ENCODE peak calls at places on chromosomes 4 and X, in ten cellular contexts. Q is stomach; U is tibial artery; Z is left ventricle myocardium inferior; O is adipocyte; S is CD8-positive, alpha-beta T cell; M is Peyer's patch; N is neural progenitor cell; L is MM.1S; H is CD4-positive, alpha-beta memory T cell. W is an unnamed sample.
A peak's percentile ranks its signal among the peaks of the same experiment; 100 is the strongest.

GRCh38 chr4:127870688-127871087 is 10.0 kb upstream of the PLK4 start:
- DNase-seq in Z (no peak), U (no peak), L (no peak), Q (no peak), H (no peak), M (no peak), N (no peak), S (no peak), O (peak; percentile 74), W (no peak)

GRCh38 chrX:151871244-151871643 is 41.4 kb upstream of the MAGEA4 start:
- DNase-seq in H (no peak), N (no peak), L (no peak), Z (no peak), Q (no peak), O (peak; percentile 82), U (peak; percentile 16), M (no peak), S (no peak), W (no peak)

GRCh38 chr4:72387959-72388358 is 181.1 kb downstream of the ADAMTS3 start:
- DNase-seq in N (no peak), S (no peak), M (no peak), Q (no peak), O (no peak), H (no peak), U (no peak), L (no peak), Z (no peak), W (no peak)

GRCh38 chr4:138202686-138203085 is 39.5 kb downstream of the SLC7A11 start:
- DNase-seq in L (no peak), Q (no peak), N (no peak), H (no peak), U (no peak), M (no peak), S (no peak), Z (no peak), O (no peak), W (no peak)

GRCh38 chr4:39464886-39465501 is 6.1 kb downstream of the LIAS start:
- DNase-seq in N (no peak), U (no peak), H (no peak), Q (no peak), S (no peak), Z (no peak), L (no peak), M (no peak), O (peak; percentile 85), W (no peak)

GRCh38 chr4:100098681-100099080 is 91.6 kb downstream of the DDIT4L start:
- DNase-seq in N (peak; percentile 40), Q (no peak), O (peak; percentile 15), S (no peak), H (no peak), Z (no peak), U (no peak), M (no peak), L (no peak), W (no peak)

GRCh38 chrX:132483951-132484350 is 4.9 kb downstream of the MBNL3 start:
- DNase-seq in M (no peak), N (no peak), H (no peak), L (no peak), U (no peak), Q (no peak), O (no peak), Z (no peak), S (no peak), W (no peak)

GRCh38 chrX:12974217-12974796 is 603 bp upstream of the TMSB4X start:
- DNase-seq in N (peak; percentile 74), S (peak; percentile 76), U (peak; percentile 67), O (peak; percentile 80), H (no peak), Q (peak; percentile 69), L (no peak), M (peak; percentile 31), Z (peak; percentile 65), W (no peak)

GRCh38 chrX:534804-535203 is 95.8 kb upstream of the SHOX start:
- DNase-seq in Z (no peak), O (no peak), M (no peak), S (no peak), U (no peak), L (no peak), Q (no peak), H (no peak), N (no peak), W (no peak)

GRCh38 chr4:1991596-1992434 is 17.0 kb downstream of the NELFA start:
- DNase-seq in O (no peak), S (no peak), L (no peak), H (no peak), N (no peak), M (no peak), Z (no peak), U (no peak), Q (peak; percentile 80), W (no peak)

GRCh38 chr4:121243476-121243875 is 79.4 kb upstream of the TNIP3 start:
- DNase-seq in N (no peak), Z (no peak), S (no peak), M (no peak), Q (no peak), H (no peak), O (no peak), U (no peak), L (no peak), W (no peak)

GRCh38 chr4:113169368-113169767 is 119.9 kb downstream of the ANK2 start:
- DNase-seq in S (no peak), H (no peak), Q (no peak), O (no peak), N (peak; percentile 56), Z (no peak), U (no peak), M (no peak), L (no peak), W (no peak)

GRCh38 chr4:113173865-113174264 is 124.4 kb downstream of the ANK2 start:
- DNase-seq in U (no peak), Z (no peak), N (peak; percentile 8), H (no peak), O (no peak), L (no peak), S (no peak), M (no peak), Q (no peak), W (no peak)

GRCh38 chr4:113170818-113171468 is 121.5 kb downstream of the ANK2 start:
- DNase-seq in L (no peak), N (no peak), Z (no peak), H (no peak), S (no peak), M (no peak), Q (no peak), U (no peak), O (peak; percentile 47), W (no peak)

GRCh38 chr4:113173132-113173531 is 123.7 kb downstream of the ANK2 start:
- DNase-seq in Q (no peak), L (no peak), N (no peak), H (no peak), M (no peak), Z (no peak), O (no peak), S (no peak), U (no peak), W (no peak)

GRCh38 chr4:113170115-113170817 is 120.8 kb downstream of the ANK2 start:
- DNase-seq in S (no peak), O (no peak), H (no peak), U (no peak), M (no peak), N (no peak), Z (no peak), Q (no peak), L (no peak), W (no peak)
- H3K27me3 ChIP-seq in S (no peaks in the 10 kb centered on the region), O (no peaks in the 10 kb centered on the region), H (no peaks in the 10 kb centered on the region), U (no peaks in the 10 kb centered on the region), M (no peaks in the 10 kb centered on the region), N (no peaks in the 10 kb centered on the region), Z (no peaks in the 10 kb centered on the region), Q (no peaks in the 10 kb centered on the region), L (no peaks in the 10 kb centered on the region), W (no peaks in the 10 kb centered on the region)

GRCh38 chr4:3623106-3623505 is 90.9 kb upstream of the LRPAP1 start:
- DNase-seq in N (no peak), U (no peak), Z (no peak), L (no peak), Q (no peak), O (no peak), M (no peak), S (no peak), H (no peak), W (no peak)
- H3K4me3 ChIP-seq in N (no peak overlapping the region), U (no peak overlapping the region), Z (no peak overlapping the region), L (no peak overlapping the region), Q (no peak overlapping the region), O (no peak overlapping the region), M (no peak overlapping the region), S (no peak overlapping the region), H (no peak overlapping the region), W (no peak overlapping the region)

GRCh38 chr4:85965529-85965928 is 394.3 kb downstream of the MAPK10 start:
- DNase-seq in Z (no peak), U (no peak), M (no peak), S (no peak), H (no peak), N (no peak), Q (no peak), O (no peak), L (no peak), W (no peak)
- H3K4me1 ChIP-seq in Z (peaks cover 26% of the 10 kb centered on the region), U (peaks cover 8% of the 10 kb centered on the region), M (no peaks in the 10 kb centered on the region), S (no peaks in the 10 kb centered on the region), H (no peaks in the 10 kb centered on the region), N (no peaks in the 10 kb centered on the region), Q (peaks cover 37% of the 10 kb centered on the region), O (peaks cover 71% of the 10 kb centered on the region), L (no peaks in the 10 kb centered on the region), W (no peaks in the 10 kb centered on the region)

DNA sequence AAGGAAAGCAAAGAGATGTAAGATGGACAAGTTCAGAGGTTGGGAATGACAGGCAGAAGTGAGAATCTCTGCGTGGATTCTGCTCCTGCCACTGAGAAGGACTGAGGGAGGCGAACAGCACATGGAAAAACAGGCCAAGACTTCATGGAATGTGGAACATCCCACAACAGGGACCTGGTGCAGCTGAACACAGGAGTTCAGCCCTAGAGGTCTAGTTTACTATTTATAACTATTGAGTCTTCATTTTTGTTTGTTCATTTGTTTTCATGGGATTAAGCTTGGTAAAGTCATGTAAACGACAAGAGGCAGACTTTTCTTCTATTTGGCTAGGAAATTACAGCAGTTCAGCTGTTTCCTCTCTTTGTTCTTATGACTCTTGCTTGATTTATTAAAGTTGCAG is 234.5 kb downstream of the MAML3 start:
- DNase-seq in L (no peak), Z (peak; percentile 21), H (no peak), M (no peak), N (no peak), O (peak; percentile 79), S (no peak), Q (no peak), U (no peak), W (no peak)
- H3K27me3 ChIP-seq in L (no peaks in the 10 kb centered on the region), Z (no peaks in the 10 kb centered on the region), H (no peaks in the 10 kb centered on the region), M (no peaks in the 10 kb centered on the region), N (no peaks in the 10 kb centered on the region), O (no peaks in the 10 kb centered on the region), S (no peaks in the 10 kb centered on the region), Q (no peaks in the 10 kb centered on the region), U (no peaks in the 10 kb centered on the region), W (peaks cover 6% of the 10 kb centered on the region)

DNA sequence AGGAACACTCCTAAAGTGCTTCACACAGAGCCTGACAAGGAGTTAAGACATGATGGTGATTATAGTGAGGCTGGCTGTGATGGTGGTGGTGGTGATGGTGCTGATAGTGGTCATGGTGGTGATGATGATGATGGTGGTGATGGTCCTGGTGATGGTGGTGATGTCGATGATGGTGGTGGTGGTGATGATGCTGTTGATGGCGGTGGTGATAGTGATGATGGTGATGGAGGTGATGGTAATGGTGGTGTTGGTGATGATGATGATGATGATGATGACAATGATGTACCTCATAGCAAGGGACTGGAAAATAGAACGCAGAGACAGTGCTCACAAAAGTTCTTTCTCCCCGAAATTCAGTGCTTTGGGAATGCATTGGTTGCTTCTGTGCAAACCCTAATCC is 34.3 kb upstream of the PSAPL1 start:
- DNase-seq in S (no peak), Q (no peak), N (no peak), O (no peak), U (no peak), L (no peak), Z (no peak), M (no peak), H (no peak), W (no peak)
- H3K4me3 ChIP-seq in S (no peak overlapping the region), Q (no peak overlapping the region), N (no peak overlapping the region), O (no peak overlapping the region), U (no peak overlapping the region), L (no peak overlapping the region), Z (no peak overlapping the region), M (no peak overlapping the region), H (no peak overlapping the region), W (no peak overlapping the region)